ENCODE peak calls at places on chromosomes 5 and 9, in five cellular contexts. N, U, C, A and P are unnamed samples.

GRCh38 chr9:72150653-72151052 is 1.4 kb downstream of the GDA start:
- DNase-seq in N (no peak), A (no peak), U (no peak), C (no peak), P (no peak)

GRCh38 chr5:121031487-121031886 is 567.4 kb downstream of the PRR16 start:
- DNase-seq in A (peak), U (no peak), N (peak), C (peak), P (no peak)

GRCh38 chr5:65247594-65247993 is 234.1 kb downstream of the ADAMTS6 start:
- DNase-seq in U (no peak), N (no peak), A (no peak), C (no peak), P (no peak)

GRCh38 chr9:96219615-96220257 is 82.2 kb downstream of the HSD17B3 start:
- DNase-seq in U (peak), A (peak), C (peak), N (no peak), P (peak)

GRCh38 chr9:133855802-133856592 is 117.8 kb upstream of the SARDH start:
- DNase-seq in C (peak), U (no peak), N (peak), A (peak), P (peak)

GRCh38 chr5:154701181-154701580 is 54.0 kb upstream of the LARP1 start:
- DNase-seq in C (no peak), A (no peak), N (no peak), U (no peak), P (no peak)

GRCh38 chr5:854966-855743 is 4.4 kb upstream of the ZDHHC11 start:
- DNase-seq in C (no peak), N (no peak), U (peak), A (no peak), P (no peak)

GRCh38 chr9:122797316-122798033 is 2.4 kb upstream of the OR1K1 start:
- DNase-seq in C (no peak), A (no peak), N (no peak), U (no peak), P (no peak)

GRCh38 chr9:15420796-15421195 is 1.9 kb upstream of the SNAPC3 start:
- DNase-seq in N (no peak), A (no peak), C (peak), U (no peak), P (no peak)

GRCh38 chr5:78637468-78637867 is 11.1 kb downstream of the LHFPL2 start:
- DNase-seq in C (no peak), A (no peak), N (no peak), U (no peak), P (no peak)

GRCh38 chr5:147410496-147411395 is 99.1 kb downstream of the DPYSL3 start:
- DNase-seq in U (no peak), N (no peak), A (no peak), C (peak), P (no peak)

GRCh38 chr5:41115281-41115680 is 44.1 kb upstream of the MROH2B start:
- DNase-seq in C (peak), A (peak), N (no peak), U (no peak), P (peak)

GRCh38 chr9:110579763-110580255 is 268 bp upstream of the SVEP1 start:
- DNase-seq in A (peak), U (no peak), N (peak), C (peak), P (peak)

GRCh38 chr5:35067985-35068384 is 20.2 kb upstream of the AGXT2 start:
- DNase-seq in C (peak), A (no peak), U (no peak), N (no peak), P (no peak)

GRCh38 chr5:157384971-157385709 is 74.9 kb upstream of the NIPAL4 start:
- DNase-seq in A (peak), N (peak), U (no peak), C (peak), P (peak)

GRCh38 chr9:37430841-37431597 is 8.5 kb downstream of the GRHPR start:
- DNase-seq in N (no peak), A (peak), U (peak), C (peak), P (no peak)

GRCh38 chr9:20551835-20552234 is 70.5 kb downstream of the MLLT3 start:
- DNase-seq in A (no peak), N (no peak), C (no peak), U (no peak), P (no peak)

GRCh38 chr5:145856285-145856818 is 16.5 kb downstream of the GRXCR2 start:
- DNase-seq in U (peak), A (peak), N (peak), C (peak), P (peak)

GRCh38 chr5:127875235-127876021 is 172.2 kb downstream of the CCDC192 start:
- DNase-seq in A (peak), C (peak), N (no peak), U (no peak), P (peak)
- TF ChIP-seq CTCF in A (no peak), C (peak), N (no peak), U (no peak), P (peak)

GRCh38 chr5:172871982-172872381 is 37.9 kb downstream of the ERGIC1 start:
- DNase-seq in N (no peak), U (no peak), A (peak), C (peak), P (no peak)

GRCh38 chr5:172869734-172870133 is 35.7 kb downstream of the ERGIC1 start:
- DNase-seq in N (no peak), A (no peak), C (peak), U (no peak), P (no peak)

GRCh38 chr5:172871561-172871960 is 37.5 kb downstream of the ERGIC1 start:
- DNase-seq in U (no peak), N (no peak), C (no peak), A (no peak), P (no peak)

GRCh38 chr5:172870261-172870806 is 36.3 kb downstream of the ERGIC1 start:
- DNase-seq in N (peak), U (no peak), C (peak), A (peak), P (peak)

GRCh38 chr5:172870807-172871431 is 36.9 kb downstream of the ERGIC1 start:
- DNase-seq in U (no peak), N (no peak), C (no peak), A (peak), P (no peak)
- H3K4me3 ChIP-seq in U (no peak), N (no peak), C (no peak), A (no peak), P (no peak)

GRCh38 chr5:61277190-61277589 is 54.9 kb upstream of the ZSWIM6 start:
- DNase-seq in C (peak), A (peak), U (no peak), N (no peak), P (peak)
- TF ChIP-seq CTCF in C (peak), A (peak), U (no peak), N (no peak), P (peak)

GRCh38 chr5:150522504-150523464 is 14.9 kb downstream of the NDST1 start:
- DNase-seq in A (no peak), N (no peak), C (no peak), U (no peak), P (no peak)
- H3K4me3 ChIP-seq in A (no peak), N (no peak), C (no peak), U (no peak), P (no peak)

GRCh38 chr5:170411100-170411499 is 21.9 kb upstream of the KCNMB1 start:
- DNase-seq in U (no peak), C (no peak), N (no peak), A (no peak), P (no peak)
- TF ChIP-seq CTCF in U (no peak), C (no peak), N (no peak), A (no peak), P (no peak)

GRCh38 chr9:4238522-4238921 is 61.3 kb downstream of the GLIS3 start:
- DNase-seq in N (no peak), U (no peak), A (peak), C (peak), P (peak)
- H3K4me3 ChIP-seq in N (no peak), U (no peak), A (no peak), C (no peak), P (no peak)

GRCh38 chr5:60687927-60688720 is 11.8 kb downstream of the DEPDC1B start:
- DNase-seq in U (no peak), A (peak), C (peak), N (no peak), P (peak)
- TF ChIP-seq CTCF in U (no peak), A (peak), C (peak), N (no peak), P (peak)

GRCh38 chr9:136644343-136644592 is 18.4 kb upstream of the EGFL7 start:
- DNase-seq in U (no peak), N (no peak), A (peak), C (peak), P (peak)
- H3K4me3 ChIP-seq in U (peak), N (no peak), A (no peak), C (no peak), P (no peak)

DNA sequence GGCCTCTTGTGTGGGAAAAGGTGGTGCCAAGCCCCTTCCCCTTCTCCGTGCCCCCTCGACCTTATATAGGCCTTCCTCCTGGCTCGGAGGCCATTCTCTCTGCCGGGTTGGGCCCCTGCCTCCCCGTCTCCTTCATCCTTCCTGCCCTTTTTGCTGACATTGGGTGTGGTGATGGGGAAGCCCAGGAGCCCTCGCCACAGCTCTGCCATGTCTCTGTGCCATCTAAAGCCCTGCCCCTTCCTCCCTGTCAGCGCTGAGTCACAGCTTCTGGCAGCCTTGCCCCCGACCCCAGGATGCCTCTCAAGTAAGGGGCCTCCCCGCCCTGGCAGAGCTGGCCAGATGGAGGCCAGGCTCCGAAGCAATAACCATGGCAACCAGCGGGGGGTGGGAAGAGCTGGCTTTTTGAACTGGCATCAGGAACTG is 30.4 kb downstream of the JADE2 start:
- DNase-seq in A (peak), N (peak), U (peak), C (peak), P (peak)
- TF ChIP-seq CTCF in A (no peak), N (no peak), U (no peak), C (no peak), P (no peak)